ENCODE peak calls at places on chromosomes 4 and X, in seven cellular contexts. H is CD4-positive, CD25-positive, alpha-beta regulatory T cell; C is fibroblast of lung; T is thoracic aorta; P is OCI-LY7; S is kidney; D is cardiac muscle cell. E is an unnamed sample. For H3K36me3, the result is how much of the 10 kb centered on the place peaks cover.

GRCh38 chr4:141427726-141428296 is 207.1 kb downstream of the ZNF330 start:
- DNase-seq in S (no peak), P (no peak), H (no peak), C (peak), D (no peak), T (no peak), E (no peak)

GRCh38 chrX:154378059-154378798 is 866 bp upstream of the EMD start:
- DNase-seq in P (peak), H (peak), C (no peak), D (peak), S (peak), T (no peak), E (no peak)

GRCh38 chrX:7270018-7270417 is 122.1 kb upstream of the PUDP start:
- DNase-seq in T (no peak), S (no peak), D (no peak), C (no peak), H (no peak), P (no peak), E (no peak)

GRCh38 chr4:94621491-94622080 is 136.2 kb upstream of the BMPR1B start:
- DNase-seq in D (peak), C (peak), T (no peak), H (peak), P (peak), S (no peak), E (peak)

GRCh38 chr4:113101669-113102068 is 52.2 kb downstream of the ANK2 start:
- DNase-seq in D (peak), C (peak), S (no peak), P (no peak), T (no peak), H (no peak), E (peak)

GRCh38 chrX:40096395-40097091 is 1.2 kb downstream of the BCOR start:
- DNase-seq in T (no peak), P (peak), D (peak), S (peak), H (peak), C (no peak), E (no peak)

GRCh38 chr4:48686369-48686768 is 93.7 kb downstream of the FRYL start:
- DNase-seq in H (no peak), T (no peak), C (no peak), D (no peak), P (no peak), S (no peak), E (no peak)

GRCh38 chr4:185792384-185793146 is 19.4 kb downstream of the SORBS2 start:
- DNase-seq in D (peak), S (no peak), H (no peak), C (peak), P (no peak), T (no peak), E (peak)

GRCh38 chr4:138555107-138555506 is 313.0 kb upstream of the SLC7A11 start:
- DNase-seq in H (no peak), P (no peak), C (no peak), S (no peak), D (no peak), T (no peak), E (no peak)

GRCh38 chr4:6114181-6114580 is 86.2 kb downstream of the JAKMIP1 start:
- DNase-seq in T (no peak), H (no peak), P (no peak), D (no peak), S (no peak), C (no peak), E (no peak)

GRCh38 chr4:186078977-186079697 is 10.2 kb downstream of the TLR3 start:
- DNase-seq in C (peak), P (no peak), S (no peak), H (no peak), D (peak), T (no peak), E (peak)

GRCh38 chr4:153465583-153465921 is 608 bp upstream of the TMEM131L start:
- DNase-seq in D (peak), P (peak), S (peak), T (peak), H (peak), C (peak), E (peak)

GRCh38 chrX:150199181-150199580 is 163.9 kb upstream of the MAMLD1 start:
- DNase-seq in T (no peak), H (no peak), D (no peak), C (no peak), P (no peak), S (no peak), E (no peak)

GRCh38 chrX:39592776-39593175 is 505.0 kb downstream of the BCOR start:
- DNase-seq in D (peak), P (no peak), S (no peak), T (no peak), C (peak), H (no peak), E (no peak)

GRCh38 chr4:82891728-82892466 is 944 bp upstream of the SEC31A start:
- DNase-seq in T (no peak), D (peak), H (no peak), C (peak), S (no peak), P (no peak), E (no peak)

GRCh38 chr4:110007217-110007616 is 94.5 kb downstream of the EGF start:
- DNase-seq in S (no peak), H (no peak), C (no peak), T (no peak), D (no peak), P (no peak), E (no peak)

GRCh38 chr4:114021445-114021844 is 42.0 kb upstream of the ARSJ start:
- DNase-seq in S (no peak), P (no peak), D (no peak), C (no peak), H (no peak), T (no peak), E (no peak)

GRCh38 chr4:1714303-1715001 is 2.3 kb upstream of the SLBP start:
- DNase-seq in P (peak), D (no peak), S (no peak), T (no peak), C (peak), H (peak), E (no peak)

GRCh38 chr4:1716065-1716945 is 4.2 kb upstream of the SLBP start:
- DNase-seq in H (no peak), T (no peak), S (peak), C (no peak), D (no peak), P (no peak), E (no peak)

GRCh38 chr4:1713003-1713397 is 881 bp upstream of the SLBP start:
- DNase-seq in S (no peak), T (no peak), P (peak), H (no peak), D (no peak), C (no peak), E (no peak)

GRCh38 chr4:1717129-1718094 is 3.7 kb downstream of the TMEM129 start:
- DNase-seq in S (peak), C (no peak), P (peak), D (no peak), T (no peak), H (no peak), E (no peak)

DNA sequence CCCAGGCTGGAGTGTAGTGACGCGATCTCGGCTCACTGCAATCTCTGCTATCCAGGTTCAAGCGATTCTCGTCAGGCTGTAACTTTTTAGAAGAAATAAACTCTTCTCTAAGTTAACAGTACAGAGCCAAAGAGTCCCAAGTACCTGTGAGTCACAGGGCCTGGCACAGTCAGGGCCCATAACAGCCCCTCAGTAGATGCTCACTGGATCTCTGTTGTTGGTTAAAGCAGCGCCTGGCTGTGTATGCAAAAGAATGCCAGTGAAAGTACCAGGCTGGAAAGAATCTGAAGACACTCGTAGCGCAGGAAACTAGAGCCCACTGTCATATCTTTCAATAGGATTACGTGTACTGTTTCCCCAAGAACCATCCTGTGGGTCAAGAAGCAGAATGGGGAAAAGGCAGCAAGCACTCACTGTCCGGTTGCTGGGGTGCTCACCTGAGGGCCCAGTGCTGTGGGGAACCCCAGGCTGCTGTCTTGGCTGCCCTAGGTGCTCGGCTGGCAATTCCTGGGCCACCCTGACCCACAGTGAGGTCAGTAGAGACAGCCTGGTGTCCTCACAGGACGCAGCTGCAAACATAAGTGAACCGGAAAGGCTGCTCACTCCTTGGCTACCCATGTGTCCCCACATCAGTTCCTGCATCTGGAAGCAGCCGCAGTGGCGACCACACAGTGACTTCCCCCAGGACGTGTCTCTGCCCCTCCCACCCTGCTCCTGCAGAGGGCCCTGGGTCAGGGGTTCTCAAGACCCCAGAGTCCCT is 3.1 kb upstream of the SLBP start:
- DNase-seq in S (peak), H (no peak), C (no peak), D (no peak), P (peak), T (no peak), E (no peak)
- H3K27ac ChIP-seq in S (no peak), H (peak), C (no peak), D (no peak), P (peak), T (peak), E (no peak)

DNA sequence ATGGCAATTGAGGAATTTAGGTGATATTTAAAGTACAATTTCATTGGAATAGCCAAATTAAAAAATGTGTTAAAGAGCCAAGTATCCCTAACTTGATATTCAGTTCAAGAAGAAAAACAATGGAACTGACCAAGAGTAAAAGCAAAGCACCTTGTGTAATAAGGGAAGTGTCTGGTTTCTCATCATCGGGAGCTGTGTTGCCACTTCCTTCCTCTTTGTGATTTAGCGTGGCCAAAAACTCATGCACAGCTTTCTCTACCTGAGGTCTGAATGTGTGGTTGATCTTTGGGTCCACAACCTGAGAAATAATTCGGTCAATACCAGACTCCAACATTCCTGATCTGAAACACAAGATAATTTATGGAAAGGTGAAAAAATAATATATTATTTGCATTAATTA is 12.4 kb downstream of the BOD1L1 start:
- DNase-seq in T (no peak), P (peak), S (no peak), C (no peak), D (no peak), H (peak), E (no peak)
- H3K36me3 ChIP-seq in T (under half), P (half or more), S (under half), C (under half), D (half or more), H (half or more), E (under half)

GRCh38 chr4:148284526-148285193 is 157.6 kb downstream of the NR3C2 start:
- DNase-seq in H (no peak), D (no peak), C (peak), T (no peak), P (no peak), S (no peak), E (no peak)
- H3K27ac ChIP-seq in H (no peak), D (no peak), C (no peak), T (no peak), P (no peak), S (no peak), E (no peak)

DNA sequence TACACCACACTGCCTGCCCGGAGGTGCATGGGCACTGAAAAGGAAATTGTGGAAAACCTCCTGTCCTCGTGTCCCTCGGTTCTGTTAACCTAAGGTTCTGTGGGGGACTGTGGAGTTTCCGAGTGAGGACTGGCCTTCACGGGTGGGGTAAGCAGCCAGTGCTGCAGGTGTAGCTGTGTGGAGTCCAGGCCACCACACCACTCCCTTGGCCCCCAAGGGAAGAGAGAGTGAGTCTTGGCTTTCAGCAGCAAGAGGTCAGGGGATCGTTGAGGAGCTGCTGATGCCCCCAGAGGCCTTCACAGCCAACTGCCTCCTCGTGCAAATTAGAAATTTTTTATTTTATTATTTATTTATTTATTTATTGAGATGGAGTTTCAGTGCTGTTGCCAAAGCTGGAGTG is 20.4 kb downstream of the BEND4 start:
- DNase-seq in S (no peak), C (no peak), D (no peak), T (no peak), P (no peak), H (no peak), E (no peak)
- H3K36me3 ChIP-seq in S (under half), C (under half), D (under half), T (under half), P (half or more), H (under half), E (under half)

DNA sequence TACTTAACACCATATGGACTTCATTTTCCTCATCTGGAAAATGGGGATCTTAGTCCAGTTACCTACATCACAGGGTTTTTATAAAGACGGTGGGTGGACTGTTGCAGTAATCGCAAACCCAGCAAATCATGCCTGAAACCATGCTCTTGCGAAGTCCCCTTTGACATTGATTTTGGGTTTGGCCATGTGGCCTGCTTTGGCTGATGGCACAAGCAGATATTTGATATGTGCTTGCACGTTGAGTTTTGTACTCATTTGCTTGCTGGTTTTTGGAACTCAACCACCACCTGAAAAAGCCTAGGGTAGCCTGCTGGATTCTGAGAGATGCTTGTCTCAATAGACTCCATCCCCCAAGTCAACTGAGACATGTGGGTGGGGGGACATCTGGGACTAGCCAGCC is 14.4 kb upstream of the KLHL2 start:
- DNase-seq in S (no peak), T (no peak), C (no peak), H (no peak), P (no peak), D (no peak), E (no peak)
- H3K27ac ChIP-seq in S (no peak), T (no peak), C (no peak), H (no peak), P (no peak), D (no peak), E (no peak)

GRCh38 chrX:53682885-53683555 is 3.5 kb downstream of the HUWE1 start:
- DNase-seq in P (peak), H (peak), S (no peak), T (no peak), C (peak), D (peak), E (peak)

GRCh38 chrX:53681661-53682060 is 4.9 kb downstream of the HUWE1 start:
- DNase-seq in D (peak), H (peak), P (no peak), S (no peak), T (no peak), C (peak), E (no peak)

GRCh38 chrX:53674581-53674980 is 11.9 kb downstream of the HUWE1 start:
- DNase-seq in C (peak), T (no peak), S (no peak), D (peak), P (no peak), H (no peak), E (no peak)

GRCh38 chrX:53683556-53684414 is 2.7 kb downstream of the HUWE1 start:
- DNase-seq in P (peak), C (peak), T (peak), D (peak), H (peak), S (peak), E (peak)

GRCh38 chrX:53678667-53679066 is 7.9 kb downstream of the HUWE1 start:
- DNase-seq in H (peak), C (no peak), T (no peak), S (no peak), D (peak), P (no peak), E (no peak)
- H3K36me3 ChIP-seq in H (under half), C (under half), T (under half), S (under half), D (under half), P (half or more), E (under half)

DNA sequence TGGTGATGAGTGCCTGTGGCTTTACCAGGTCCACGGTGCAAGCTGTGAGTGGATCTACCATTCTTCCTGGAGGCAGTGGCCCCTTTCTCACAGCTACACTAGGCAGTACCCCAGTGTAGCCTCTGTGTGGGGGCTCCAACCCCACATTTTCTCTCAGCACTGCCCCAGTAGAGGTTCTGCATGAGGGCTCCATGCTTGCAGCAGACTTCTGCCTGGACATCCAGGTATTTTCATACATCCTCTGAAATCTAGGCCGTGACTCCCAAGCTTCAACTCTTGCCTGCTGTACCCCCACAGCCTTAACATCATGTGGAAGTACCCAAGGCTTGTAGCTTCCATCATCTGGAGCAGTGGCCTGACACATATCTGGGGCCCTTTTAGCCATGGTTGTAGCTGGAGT is 90.1 kb downstream of the SH3BGRL start:
- DNase-seq in S (no peak), H (no peak), C (no peak), T (no peak), D (no peak), P (peak), E (no peak)
- H3K27ac ChIP-seq in S (no peak), H (no peak), C (no peak), T (no peak), D (no peak), P (no peak), E (no peak)

DNA sequence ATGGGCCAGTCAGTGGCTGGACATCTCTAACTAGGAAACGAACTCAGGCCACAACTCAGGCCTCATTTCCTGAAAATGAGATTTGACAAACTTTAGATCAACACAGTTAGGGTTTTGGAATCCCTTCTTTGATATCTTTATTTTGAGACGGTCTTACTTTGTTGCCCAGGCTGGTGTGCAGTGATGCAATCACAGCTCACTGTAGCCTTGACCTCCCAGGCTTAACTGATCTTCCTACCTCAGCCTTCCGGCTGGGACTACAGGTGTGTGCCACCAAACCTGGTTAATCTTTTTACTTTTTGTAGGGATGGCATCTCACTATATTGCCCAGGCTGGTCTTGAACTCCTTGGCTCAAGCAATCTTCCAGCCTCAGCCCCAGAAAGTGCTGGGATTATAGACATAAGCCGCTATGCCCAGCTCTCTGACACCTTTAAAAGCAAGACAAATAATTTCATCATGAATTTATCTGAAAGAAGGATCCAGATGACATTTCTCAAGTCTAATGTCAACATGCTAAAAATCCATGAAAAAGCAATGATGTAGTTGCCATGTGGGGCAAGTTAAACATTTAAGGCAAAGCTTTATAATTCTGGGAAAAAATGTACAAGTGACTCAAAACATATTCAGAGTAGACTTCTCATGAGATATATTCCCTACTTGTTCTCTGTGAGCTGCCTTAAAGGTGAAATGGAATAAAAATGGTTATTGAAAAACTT is 89.1 kb upstream of the CBR4 start:
- DNase-seq in T (no peak), C (no peak), S (no peak), H (no peak), P (no peak), D (no peak), E (no peak)
- H3K36me3 ChIP-seq in T (under half), C (under half), S (under half), H (under half), P (under half), D (under half), E (under half)